ENCODE peak calls at places on chromosomes 13 and 19, in five cellular contexts. One of them, this sample, is unnamed.
A peak's percentile ranks its signal among the peaks of the same experiment; 100 is the strongest.

GRCh38 chr19:18098891-18099622 is 1.5 kb downstream of the MAST3 start:
- ATAC-seq in upper lobe of left lung: peak; percentile 11
- ATAC-seq in HepG2: peak; percentile 9
- ATAC-seq in GM12878: peak; percentile 88
- ATAC-seq in K562: peak; percentile 51
- ATAC-seq in this sample: no peak

GRCh38 chr13:59734393-59734792 is 429.3 kb downstream of the DIAPH3 start:
- ATAC-seq in upper lobe of left lung: no peak
- ATAC-seq in HepG2: no peak
- ATAC-seq in GM12878: peak; percentile 100
- ATAC-seq in K562: no peak
- ATAC-seq in this sample: no peak

GRCh38 chr13:36820222-36820621 is 1.2 kb downstream of the RFXAP start:
- ATAC-seq in upper lobe of left lung: no peak
- ATAC-seq in HepG2: peak; percentile 9
- ATAC-seq in GM12878: peak; percentile 60
- ATAC-seq in K562: peak; percentile 27
- ATAC-seq in this sample: no peak

GRCh38 chr13:20544186-20544914 is 18.7 kb upstream of the CRYL1 start:
- ATAC-seq in upper lobe of left lung: peak; percentile 60
- ATAC-seq in HepG2: no peak
- ATAC-seq in GM12878: no peak
- ATAC-seq in K562: peak; percentile 35
- ATAC-seq in this sample: no peak

GRCh38 chr19:35451278-35452096 is 3.4 kb downstream of the FFAR2 start:
- ATAC-seq in upper lobe of left lung: no peak
- ATAC-seq in HepG2: no peak
- ATAC-seq in GM12878: peak; percentile 93
- ATAC-seq in K562: no peak
- ATAC-seq in this sample: no peak

GRCh38 chr19:46493236-46494114 is 2.2 kb downstream of the PNMA8B start:
- ATAC-seq in upper lobe of left lung: peak; percentile 64
- ATAC-seq in HepG2: no peak
- ATAC-seq in GM12878: no peak
- ATAC-seq in K562: no peak
- ATAC-seq in this sample: peak; percentile 27

GRCh38 chr13:76754414-76754813 is 131.8 kb downstream of the KCTD12 start:
- ATAC-seq in upper lobe of left lung: no peak
- ATAC-seq in HepG2: no peak
- ATAC-seq in GM12878: no peak
- ATAC-seq in K562: no peak
- ATAC-seq in this sample: peak; percentile 51

GRCh38 chr13:75803982-75804381 is 167.9 kb downstream of the LMO7 start:
- ATAC-seq in upper lobe of left lung: no peak
- ATAC-seq in HepG2: no peak
- ATAC-seq in GM12878: no peak
- ATAC-seq in K562: no peak
- ATAC-seq in this sample: no peak

GRCh38 chr19:28466107-28467045 is 746.6 kb downstream of the UQCRFS1 start:
- ATAC-seq in upper lobe of left lung: peak; percentile 46
- ATAC-seq in HepG2: no peak
- ATAC-seq in GM12878: no peak
- ATAC-seq in K562: peak; percentile 73
- ATAC-seq in this sample: no peak

GRCh38 chr19:17749912-17750317 is 1.4 kb upstream of the FCHO1 start:
- ATAC-seq in upper lobe of left lung: no peak
- ATAC-seq in HepG2: no peak
- ATAC-seq in GM12878: no peak
- ATAC-seq in K562: peak; percentile 13
- ATAC-seq in this sample: no peak

GRCh38 chr19:47625650-47626049 is 16.7 kb downstream of the BICRA start:
- ATAC-seq in upper lobe of left lung: no peak
- ATAC-seq in HepG2: no peak
- ATAC-seq in GM12878: no peak
- ATAC-seq in K562: no peak
- ATAC-seq in this sample: no peak

GRCh38 chr13:80040977-80041310 is 300.0 kb downstream of the SPRY2 start:
- ATAC-seq in upper lobe of left lung: peak; percentile 24
- ATAC-seq in HepG2: no peak
- ATAC-seq in GM12878: no peak
- ATAC-seq in K562: no peak
- ATAC-seq in this sample: peak; percentile 39

GRCh38 chr13:52162279-52163101 is 3.1 kb upstream of the NEK3 start:
- ATAC-seq in upper lobe of left lung: no peak
- ATAC-seq in HepG2: peak; percentile 63
- ATAC-seq in GM12878: no peak
- ATAC-seq in K562: peak; percentile 7
- ATAC-seq in this sample: no peak

GRCh38 chr13:22927008-22927393 is 253.8 kb upstream of the SGCG start:
- ATAC-seq in upper lobe of left lung: peak; percentile 31
- ATAC-seq in HepG2: no peak
- ATAC-seq in GM12878: no peak
- ATAC-seq in K562: peak; percentile 2
- ATAC-seq in this sample: peak; percentile 10

GRCh38 chr13:98141938-98142426 is 912 bp upstream of the FARP1 start:
- ATAC-seq in upper lobe of left lung: peak; percentile 38
- ATAC-seq in HepG2: peak; percentile 52
- ATAC-seq in GM12878: peak; percentile 49
- ATAC-seq in K562: no peak
- ATAC-seq in this sample: no peak

GRCh38 chr13:40120288-40120687 is 464.8 kb downstream of the COG6 start:
- ATAC-seq in upper lobe of left lung: peak; percentile 70
- ATAC-seq in HepG2: no peak
- ATAC-seq in GM12878: no peak
- ATAC-seq in K562: no peak
- ATAC-seq in this sample: peak; percentile 42

GRCh38 chr13:76972430-76972829 is 19.5 kb upstream of the CLN5 start:
- ATAC-seq in upper lobe of left lung: no peak
- ATAC-seq in HepG2: peak; percentile 61
- ATAC-seq in GM12878: no peak
- ATAC-seq in K562: peak; percentile 49
- ATAC-seq in this sample: no peak

GRCh38 chr13:28423010-28423409 is 71.9 kb downstream of the FLT1 start:
- ATAC-seq in upper lobe of left lung: peak; percentile 89
- ATAC-seq in HepG2: no peak
- ATAC-seq in GM12878: peak; percentile 97
- ATAC-seq in K562: no peak
- ATAC-seq in this sample: peak; percentile 53

GRCh38 chr19:15123900-15124299 is 16.7 kb downstream of the SYDE1 start:
- ATAC-seq in upper lobe of left lung: no peak
- ATAC-seq in HepG2: no peak
- ATAC-seq in GM12878: no peak
- ATAC-seq in K562: no peak
- ATAC-seq in this sample: peak; percentile 11

GRCh38 chr19:30085394-30085793 is 143.4 kb downstream of the URI1 start:
- ATAC-seq in upper lobe of left lung: no peak
- ATAC-seq in HepG2: peak; percentile 73
- ATAC-seq in GM12878: no peak
- ATAC-seq in K562: peak; percentile 70
- ATAC-seq in this sample: no peak

GRCh38 chr13:30125422-30126073 is 181.8 kb downstream of the KATNAL1 start:
- ATAC-seq in upper lobe of left lung: peak; percentile 83
- ATAC-seq in HepG2: peak; percentile 44
- ATAC-seq in GM12878: no peak
- ATAC-seq in K562: no peak
- ATAC-seq in this sample: peak; percentile 92

GRCh38 chr19:19021115-19021514 is 12.2 kb downstream of the SUGP2 start:
- ATAC-seq in upper lobe of left lung: no peak
- ATAC-seq in HepG2: peak; percentile 70
- ATAC-seq in GM12878: no peak
- ATAC-seq in K562: no peak
- ATAC-seq in this sample: no peak

GRCh38 chr19:41920878-41921277 is 7.4 kb downstream of the ERFL start:
- ATAC-seq in upper lobe of left lung: no peak
- ATAC-seq in HepG2: no peak
- ATAC-seq in GM12878: peak; percentile 24
- ATAC-seq in K562: peak; percentile 34
- ATAC-seq in this sample: no peak

GRCh38 chr19:10929402-10929794 is 787 bp downstream of the TIMM29 start:
- ATAC-seq in upper lobe of left lung: no peak
- ATAC-seq in HepG2: peak; percentile 28
- ATAC-seq in GM12878: no peak
- ATAC-seq in K562: no peak
- ATAC-seq in this sample: no peak

GRCh38 chr13:97116754-97117153 is 105.4 kb upstream of the MBNL2 start:
- ATAC-seq in upper lobe of left lung: peak; percentile 74
- ATAC-seq in HepG2: no peak
- ATAC-seq in GM12878: peak; percentile 70
- ATAC-seq in K562: no peak
- ATAC-seq in this sample: peak; percentile 73

GRCh38 chr19:35309481-35310279 is 17.7 kb downstream of the MAG start:
- ATAC-seq in upper lobe of left lung: no peak
- ATAC-seq in HepG2: peak; percentile 65
- ATAC-seq in GM12878: no peak
- ATAC-seq in K562: peak; percentile 67
- ATAC-seq in this sample: no peak

GRCh38 chr19:18842166-18842565 is 10.4 kb downstream of the UPF1 start:
- ATAC-seq in upper lobe of left lung: no peak
- ATAC-seq in HepG2: no peak
- ATAC-seq in GM12878: no peak
- ATAC-seq in K562: peak; percentile 16
- ATAC-seq in this sample: no peak

GRCh38 chr19:22901431-22902130 is 69.5 kb downstream of the ZNF723 start:
- ATAC-seq in upper lobe of left lung: peak; percentile 23
- ATAC-seq in HepG2: no peak
- ATAC-seq in GM12878: no peak
- ATAC-seq in K562: no peak
- ATAC-seq in this sample: no peak

GRCh38 chr13:39224841-39225240 is 186.6 kb downstream of the NHLRC3 start:
- ATAC-seq in upper lobe of left lung: no peak
- ATAC-seq in HepG2: no peak
- ATAC-seq in GM12878: no peak
- ATAC-seq in K562: no peak
- ATAC-seq in this sample: no peak

DNA sequence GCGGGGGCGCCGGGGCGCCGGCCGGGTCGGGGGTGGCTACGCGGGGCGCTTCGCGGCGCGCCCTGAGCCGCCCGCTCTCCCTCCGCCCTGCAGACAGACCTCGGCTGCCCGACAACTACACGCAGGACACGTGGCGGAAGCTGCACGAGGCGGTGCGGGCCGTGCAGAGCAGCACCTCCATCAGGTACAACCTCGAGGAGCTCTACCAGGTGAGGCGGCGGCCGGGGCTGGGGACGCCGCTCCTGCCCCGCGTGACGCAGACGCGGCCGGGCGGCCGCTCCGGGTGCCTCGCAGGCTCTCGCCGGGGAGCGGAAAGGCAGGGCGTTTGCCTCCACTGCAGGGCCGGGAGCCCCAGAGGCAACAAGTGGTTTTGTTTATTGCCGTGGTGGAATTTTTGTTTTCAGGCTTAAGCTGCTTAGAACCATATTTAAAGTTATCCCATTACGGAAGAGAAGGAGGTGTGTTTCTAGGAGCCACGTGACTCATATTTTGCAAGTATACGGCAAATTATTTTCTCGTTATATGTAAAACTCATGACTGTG is 538 bp downstream of the CUL4A start:
- ATAC-seq in upper lobe of left lung: peak; percentile 34
- ATAC-seq in HepG2: peak; percentile 14
- ATAC-seq in GM12878: peak; percentile 51
- ATAC-seq in K562: peak; percentile 17
- ATAC-seq in this sample: peak; percentile 38
- TF ChIP-seq EP300 in upper lobe of left lung: no peak
- TF ChIP-seq EP300 in HepG2: peak; percentile 32
- TF ChIP-seq EP300 in GM12878: no peak
- TF ChIP-seq EP300 in K562: no peak
- TF ChIP-seq EP300 in this sample: no peak

DNA sequence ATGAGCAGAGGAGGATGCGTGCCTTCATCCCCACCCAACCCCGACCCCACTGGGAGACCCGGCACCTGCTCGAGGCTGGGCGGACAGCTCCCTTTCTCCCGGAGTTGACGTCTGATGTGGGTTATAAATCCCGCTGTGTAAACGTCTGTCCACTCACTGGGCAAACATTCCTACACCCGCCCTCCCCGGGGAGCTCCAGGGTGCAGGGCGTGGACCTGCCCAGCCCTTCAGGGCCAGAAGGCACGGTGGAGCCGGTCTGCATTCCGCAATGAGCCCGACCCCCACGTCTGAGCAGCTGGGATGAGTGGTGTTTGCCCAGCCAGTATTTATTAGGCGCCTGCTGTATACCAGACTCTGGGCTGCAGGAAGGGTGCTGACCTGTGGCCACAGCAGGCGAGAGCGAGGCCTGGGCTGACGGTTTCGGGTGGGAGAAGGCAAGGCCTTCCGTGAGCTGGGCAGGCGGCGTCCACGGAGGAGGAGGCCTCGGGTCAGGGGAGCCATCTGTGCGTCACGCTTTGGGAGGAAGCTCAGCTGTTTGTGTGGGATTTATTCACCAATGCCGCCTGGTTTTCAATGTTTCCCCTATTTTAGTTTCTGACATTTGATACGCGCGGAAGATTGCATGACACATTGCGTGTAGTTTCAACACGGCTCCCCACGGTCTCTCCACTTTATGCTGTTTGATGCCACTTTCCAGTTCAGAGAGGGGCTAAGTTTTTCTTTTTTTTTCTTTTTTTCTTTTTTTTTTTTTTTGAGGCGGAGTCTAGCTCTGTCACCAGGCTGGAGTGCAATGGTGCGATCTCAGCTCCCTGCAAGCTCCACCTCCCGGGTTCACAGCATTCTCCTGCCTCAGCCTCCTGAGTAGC is 2.0 kb downstream of the MISP start:
- ATAC-seq in upper lobe of left lung: peak; percentile 73
- ATAC-seq in HepG2: peak; percentile 76
- ATAC-seq in GM12878: no peak
- ATAC-seq in K562: no peak
- ATAC-seq in this sample: peak; percentile 64
- TF ChIP-seq POLR2AphosphoS5 in upper lobe of left lung: peak; percentile 26
- TF ChIP-seq POLR2AphosphoS5 in HepG2: no peak
- TF ChIP-seq POLR2AphosphoS5 in GM12878: no peak
- TF ChIP-seq POLR2AphosphoS5 in K562: no peak
- TF ChIP-seq POLR2AphosphoS5 in this sample: no peak

DNA sequence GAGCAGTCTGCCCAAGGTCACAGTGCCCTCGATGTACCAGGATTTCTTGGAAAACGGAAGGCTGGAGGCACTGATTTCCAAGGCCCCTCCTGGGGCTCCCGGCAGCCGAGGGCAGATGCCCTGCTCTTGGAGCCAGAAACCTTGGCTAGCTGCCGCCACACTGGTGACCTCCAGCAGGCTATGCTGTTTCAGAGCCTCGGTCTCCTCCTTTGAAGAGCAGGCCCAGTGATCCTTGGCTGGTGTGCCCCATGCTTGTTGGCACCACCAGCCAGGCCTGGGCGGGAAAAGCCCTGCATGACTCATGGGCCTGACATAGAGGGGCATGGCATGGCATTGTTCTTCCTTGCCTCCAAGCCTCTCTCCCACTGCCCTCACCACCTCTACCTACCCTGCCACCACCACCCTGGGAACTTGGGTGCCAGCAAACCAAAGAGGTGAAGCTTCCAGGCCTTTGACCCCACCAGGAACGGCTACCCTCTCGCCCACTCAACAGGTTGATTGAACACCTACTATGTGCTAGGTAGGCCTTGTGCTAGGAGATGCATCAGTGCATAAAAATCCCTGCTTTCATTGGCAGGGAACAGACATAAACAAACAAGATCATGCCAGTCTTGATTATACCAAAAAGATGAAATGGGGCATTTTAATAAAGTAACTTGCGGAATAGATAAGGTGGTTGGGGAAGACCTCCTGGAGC is 1.6 kb upstream of the CLEC11A start:
- ATAC-seq in upper lobe of left lung: no peak
- ATAC-seq in HepG2: no peak
- ATAC-seq in GM12878: no peak
- ATAC-seq in K562: no peak
- ATAC-seq in this sample: no peak
- TF ChIP-seq EP300 in upper lobe of left lung: no peak
- TF ChIP-seq EP300 in HepG2: no peak
- TF ChIP-seq EP300 in GM12878: no peak
- TF ChIP-seq EP300 in K562: no peak
- TF ChIP-seq EP300 in this sample: no peak

GRCh38 chr13:34114581-34114980 is 296.6 kb downstream of the RFC3 start:
- ATAC-seq in upper lobe of left lung: no peak
- ATAC-seq in HepG2: no peak
- ATAC-seq in GM12878: peak; percentile 33
- ATAC-seq in K562: no peak
- ATAC-seq in this sample: no peak
- TF ChIP-seq POLR2AphosphoS5 in upper lobe of left lung: no peak
- TF ChIP-seq POLR2AphosphoS5 in HepG2: no peak
- TF ChIP-seq POLR2AphosphoS5 in GM12878: no peak
- TF ChIP-seq POLR2AphosphoS5 in K562: no peak
- TF ChIP-seq POLR2AphosphoS5 in this sample: no peak

This sample was measured in gastroesophageal sphincter.